ENCODE peak calls at places on chromosomes 12 and 14, in nine cellular contexts. One of them, this sample, is unnamed.

GRCh38 chr14:35814371-35815005 is 5.4 kb upstream of the RALGAPA1 start:
- DNase-seq in mucosa of descending colon: peak; percentile 47
- DNase-seq in fibroblast of lung: peak; percentile 19
- DNase-seq in epithelial cell of proximal tubule: no peak
- DNase-seq in GM23338: peak; percentile 87
- DNase-seq in fibroblast of mammary gland: peak; percentile 58
- DNase-seq in cardiac fibroblast: peak; percentile 60
- DNase-seq in GM12865: peak; percentile 73
- DNase-seq in A549: peak; percentile 63
- DNase-seq in this sample: no peak

GRCh38 chr12:106760184-106760531 is 14.3 kb upstream of the RIC8B start:
- DNase-seq in mucosa of descending colon: no peak
- DNase-seq in fibroblast of lung: peak; percentile 18
- DNase-seq in epithelial cell of proximal tubule: no peak
- DNase-seq in GM23338: peak; percentile 89
- DNase-seq in fibroblast of mammary gland: peak; percentile 25
- DNase-seq in cardiac fibroblast: no peak
- DNase-seq in GM12865: peak; percentile 89
- DNase-seq in A549: no peak
- DNase-seq in this sample: no peak

GRCh38 chr14:53601409-53601808 is 355.2 kb downstream of the BMP4 start:
- DNase-seq in mucosa of descending colon: no peak
- DNase-seq in fibroblast of lung: no peak
- DNase-seq in epithelial cell of proximal tubule: no peak
- DNase-seq in GM23338: peak; percentile 26
- DNase-seq in fibroblast of mammary gland: no peak
- DNase-seq in cardiac fibroblast: no peak
- DNase-seq in GM12865: no peak
- DNase-seq in A549: no peak
- DNase-seq in this sample: no peak

GRCh38 chr12:43812926-43813325 is 6.8 kb upstream of the TWF1 start:
- DNase-seq in mucosa of descending colon: no peak
- DNase-seq in fibroblast of lung: peak; percentile 12
- DNase-seq in epithelial cell of proximal tubule: no peak
- DNase-seq in GM23338: no peak
- DNase-seq in fibroblast of mammary gland: peak; percentile 2
- DNase-seq in cardiac fibroblast: no peak
- DNase-seq in GM12865: no peak
- DNase-seq in A549: no peak
- DNase-seq in this sample: no peak

GRCh38 chr12:53208877-53209463 is 1.9 kb upstream of the ITGB7 start:
- DNase-seq in mucosa of descending colon: no peak
- DNase-seq in fibroblast of lung: no peak
- DNase-seq in epithelial cell of proximal tubule: no peak
- DNase-seq in GM23338: peak; percentile 28
- DNase-seq in fibroblast of mammary gland: no peak
- DNase-seq in cardiac fibroblast: no peak
- DNase-seq in GM12865: peak; percentile 79
- DNase-seq in A549: no peak
- DNase-seq in this sample: no peak

GRCh38 chr14:94671870-94672444 is 59.8 kb downstream of the SERPINA3 start:
- DNase-seq in mucosa of descending colon: no peak
- DNase-seq in fibroblast of lung: no peak
- DNase-seq in epithelial cell of proximal tubule: no peak
- DNase-seq in GM23338: no peak
- DNase-seq in fibroblast of mammary gland: peak; percentile 31
- DNase-seq in cardiac fibroblast: peak; percentile 27
- DNase-seq in GM12865: no peak
- DNase-seq in A549: no peak
- DNase-seq in this sample: no peak

GRCh38 chr12:31876568-31877424 is 82.4 kb upstream of the RESF1 start:
- DNase-seq in mucosa of descending colon: no peak
- DNase-seq in fibroblast of lung: no peak
- DNase-seq in epithelial cell of proximal tubule: no peak
- DNase-seq in GM23338: no peak
- DNase-seq in fibroblast of mammary gland: no peak
- DNase-seq in cardiac fibroblast: no peak
- DNase-seq in GM12865: no peak
- DNase-seq in A549: no peak
- DNase-seq in this sample: no peak

GRCh38 chr14:85532570-85532969 is 2.6 kb downstream of the FLRT2 start:
- DNase-seq in mucosa of descending colon: no peak
- DNase-seq in fibroblast of lung: no peak
- DNase-seq in epithelial cell of proximal tubule: no peak
- DNase-seq in GM23338: no peak
- DNase-seq in fibroblast of mammary gland: no peak
- DNase-seq in cardiac fibroblast: no peak
- DNase-seq in GM12865: no peak
- DNase-seq in A549: no peak
- DNase-seq in this sample: no peak

GRCh38 chr12:77232045-77232444 is 166.7 kb upstream of the E2F7 start:
- DNase-seq in mucosa of descending colon: no peak
- DNase-seq in fibroblast of lung: peak; percentile 77
- DNase-seq in epithelial cell of proximal tubule: no peak
- DNase-seq in GM23338: no peak
- DNase-seq in fibroblast of mammary gland: peak; percentile 92
- DNase-seq in cardiac fibroblast: peak; percentile 64
- DNase-seq in GM12865: no peak
- DNase-seq in A549: no peak
- DNase-seq in this sample: no peak

GRCh38 chr12:47396902-47397663 is 308.7 kb downstream of the RPAP3 start:
- DNase-seq in mucosa of descending colon: no peak
- DNase-seq in fibroblast of lung: no peak
- DNase-seq in epithelial cell of proximal tubule: no peak
- DNase-seq in GM23338: no peak
- DNase-seq in fibroblast of mammary gland: no peak
- DNase-seq in cardiac fibroblast: no peak
- DNase-seq in GM12865: peak; percentile 9
- DNase-seq in A549: peak; percentile 46
- DNase-seq in this sample: no peak

GRCh38 chr12:51818567-51819300 is 29.8 kb downstream of the FIGNL2 start:
- DNase-seq in mucosa of descending colon: no peak
- DNase-seq in fibroblast of lung: peak; percentile 86
- DNase-seq in epithelial cell of proximal tubule: no peak
- DNase-seq in GM23338: no peak
- DNase-seq in fibroblast of mammary gland: peak; percentile 91
- DNase-seq in cardiac fibroblast: peak; percentile 72
- DNase-seq in GM12865: no peak
- DNase-seq in A549: no peak
- DNase-seq in this sample: peak; percentile 69

GRCh38 chr12:111313833-111314259 is 55.0 kb downstream of the PHETA1 start:
- DNase-seq in mucosa of descending colon: peak; percentile 70
- DNase-seq in fibroblast of lung: peak; percentile 42
- DNase-seq in epithelial cell of proximal tubule: peak; percentile 2
- DNase-seq in GM23338: peak; percentile 93
- DNase-seq in fibroblast of mammary gland: peak; percentile 65
- DNase-seq in cardiac fibroblast: peak; percentile 80
- DNase-seq in GM12865: peak; percentile 74
- DNase-seq in A549: peak; percentile 76
- DNase-seq in this sample: peak; percentile 52

GRCh38 chr12:58741226-58741625 is 179.1 kb downstream of the LRIG3 start:
- DNase-seq in mucosa of descending colon: no peak
- DNase-seq in fibroblast of lung: no peak
- DNase-seq in epithelial cell of proximal tubule: no peak
- DNase-seq in GM23338: no peak
- DNase-seq in fibroblast of mammary gland: peak; percentile 20
- DNase-seq in cardiac fibroblast: no peak
- DNase-seq in GM12865: no peak
- DNase-seq in A549: no peak
- DNase-seq in this sample: no peak
- TF ChIP-seq CTCF in mucosa of descending colon: no peak
- TF ChIP-seq CTCF in fibroblast of lung: no peak
- TF ChIP-seq CTCF in epithelial cell of proximal tubule: no peak
- TF ChIP-seq CTCF in GM23338: no peak
- TF ChIP-seq CTCF in fibroblast of mammary gland: no peak
- TF ChIP-seq CTCF in cardiac fibroblast: peak; percentile 11
- TF ChIP-seq CTCF in GM12865: no peak
- TF ChIP-seq CTCF in A549: no peak
- TF ChIP-seq CTCF in this sample: no peak

DNA sequence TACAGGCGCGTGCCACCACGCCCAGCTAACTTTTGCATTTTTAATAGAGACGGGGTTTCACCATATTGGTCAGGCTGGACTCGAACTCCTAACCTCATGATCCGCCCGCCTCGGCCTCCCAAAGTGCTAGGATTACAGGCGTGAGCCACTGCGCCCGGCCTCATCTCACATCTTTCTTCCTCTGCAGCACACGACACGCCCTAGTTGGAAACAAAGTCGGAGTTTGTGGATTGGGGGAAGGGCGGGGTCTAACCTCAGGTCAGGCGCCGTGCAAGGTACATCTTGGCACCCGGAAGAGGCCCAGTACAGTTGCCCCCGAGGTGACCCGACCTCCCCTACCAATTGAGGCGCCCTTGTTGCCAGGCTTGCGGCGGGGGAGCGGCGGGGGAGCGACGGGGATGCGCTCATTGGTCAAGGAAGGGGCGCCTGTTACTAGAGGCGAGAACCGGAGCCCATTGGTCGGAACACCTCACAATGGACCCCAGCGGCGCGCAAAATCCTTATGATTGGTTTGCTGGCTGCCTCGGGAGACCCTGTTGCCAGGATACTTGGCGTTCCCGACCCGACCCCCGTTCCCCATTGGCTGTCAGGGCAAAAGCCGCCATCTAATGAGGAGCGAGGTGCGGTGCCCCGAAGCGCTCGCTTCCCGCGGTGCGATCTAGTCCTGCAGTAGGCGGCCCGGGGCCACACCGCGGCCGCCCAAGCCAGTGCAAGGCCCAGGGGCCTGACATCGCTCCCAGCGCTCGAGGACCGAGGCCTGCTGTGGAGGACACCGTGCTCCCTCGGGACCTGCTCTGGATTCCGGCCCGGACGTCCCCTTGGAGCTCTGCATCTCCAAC is at the start of gene REC8:
- DNase-seq in mucosa of descending colon: peak; percentile 68
- DNase-seq in fibroblast of lung: peak; percentile 96
- DNase-seq in epithelial cell of proximal tubule: no peak
- DNase-seq in GM23338: peak; percentile 100
- DNase-seq in fibroblast of mammary gland: peak; percentile 68
- DNase-seq in cardiac fibroblast: peak; percentile 88
- DNase-seq in GM12865: peak; percentile 97
- DNase-seq in A549: no peak
- DNase-seq in this sample: peak; percentile 89
- H3K4me3 ChIP-seq in mucosa of descending colon: no peak within 1 kb of the TSS
- H3K4me3 ChIP-seq in fibroblast of lung: peak within 1 kb of the TSS; percentile 44
- H3K4me3 ChIP-seq in epithelial cell of proximal tubule: peak within 1 kb of the TSS; percentile 50
- H3K4me3 ChIP-seq in GM23338: peak within 1 kb of the TSS; percentile 81
- H3K4me3 ChIP-seq in fibroblast of mammary gland: peak within 1 kb of the TSS; percentile 9
- H3K4me3 ChIP-seq in cardiac fibroblast: no peak within 1 kb of the TSS
- H3K4me3 ChIP-seq in GM12865: peak within 1 kb of the TSS; percentile 48
- H3K4me3 ChIP-seq in A549: no peak within 1 kb of the TSS
- H3K4me3 ChIP-seq in this sample: peak within 1 kb of the TSS; percentile 51

DNA sequence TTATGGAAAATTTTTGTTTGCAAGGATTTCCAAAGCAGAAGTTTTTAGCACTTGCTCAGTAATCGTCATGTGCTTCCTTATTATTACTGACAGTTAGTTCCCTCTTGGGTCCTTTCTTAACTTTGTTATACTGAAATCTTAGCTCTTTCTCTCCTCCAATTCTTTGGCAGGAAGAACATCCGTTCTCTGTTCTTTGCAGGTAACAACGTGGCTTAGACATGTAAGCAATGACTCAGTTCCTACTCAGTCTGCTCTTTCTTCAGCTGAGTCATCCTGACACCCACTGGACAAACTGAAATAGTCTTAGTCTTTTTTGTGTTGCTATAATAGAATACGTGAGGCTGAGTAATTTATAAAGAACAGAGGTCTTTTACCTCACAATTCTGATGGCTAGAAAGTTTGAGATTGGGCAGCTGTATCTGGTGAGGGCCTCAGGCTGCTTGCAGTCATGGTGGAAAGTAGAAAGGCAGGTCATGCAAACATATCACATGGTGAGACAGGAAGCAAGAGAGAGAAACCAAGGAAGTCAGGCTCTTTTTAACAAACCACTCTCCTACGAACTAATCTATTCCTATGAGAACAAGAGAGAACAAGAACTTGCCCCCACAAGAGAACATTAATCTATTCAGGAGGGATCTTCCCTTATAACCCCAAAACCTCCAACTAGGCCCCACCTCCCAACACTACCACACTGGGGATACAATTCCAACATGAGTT is 49.2 kb downstream of the TESPA1 start:
- DNase-seq in mucosa of descending colon: no peak
- DNase-seq in fibroblast of lung: peak; percentile 96
- DNase-seq in epithelial cell of proximal tubule: peak; percentile 78
- DNase-seq in GM23338: no peak
- DNase-seq in fibroblast of mammary gland: peak; percentile 95
- DNase-seq in cardiac fibroblast: peak; percentile 86
- DNase-seq in GM12865: peak; percentile 81
- DNase-seq in A549: peak; percentile 84
- DNase-seq in this sample: peak; percentile 63
- TF ChIP-seq CTCF in mucosa of descending colon: no peak
- TF ChIP-seq CTCF in fibroblast of lung: no peak
- TF ChIP-seq CTCF in epithelial cell of proximal tubule: peak; percentile 20
- TF ChIP-seq CTCF in GM23338: no peak
- TF ChIP-seq CTCF in fibroblast of mammary gland: peak; percentile 11
- TF ChIP-seq CTCF in cardiac fibroblast: no peak
- TF ChIP-seq CTCF in GM12865: peak; percentile 12
- TF ChIP-seq CTCF in A549: peak; percentile 42
- TF ChIP-seq CTCF in this sample: peak; percentile 22

GRCh38 chr14:57390806-57391562 is 598 bp downstream of the NAA30 start:
- DNase-seq in mucosa of descending colon: peak; percentile 72
- DNase-seq in fibroblast of lung: peak; percentile 50
- DNase-seq in epithelial cell of proximal tubule: no peak
- DNase-seq in GM23338: peak; percentile 64
- DNase-seq in fibroblast of mammary gland: no peak
- DNase-seq in cardiac fibroblast: peak; percentile 34
- DNase-seq in GM12865: peak; percentile 56
- DNase-seq in A549: peak; percentile 48
- DNase-seq in this sample: no peak

GRCh38 chr14:57390037-57390805 is at the start of gene NAA30:
- DNase-seq in mucosa of descending colon: peak; percentile 96
- DNase-seq in fibroblast of lung: peak; percentile 96
- DNase-seq in epithelial cell of proximal tubule: peak; percentile 52
- DNase-seq in GM23338: peak; percentile 97
- DNase-seq in fibroblast of mammary gland: peak; percentile 94
- DNase-seq in cardiac fibroblast: peak; percentile 96
- DNase-seq in GM12865: peak; percentile 97
- DNase-seq in A549: peak; percentile 96
- DNase-seq in this sample: peak; percentile 78

GRCh38 chr14:57391609-57392195 is 1.3 kb downstream of the NAA30 start:
- DNase-seq in mucosa of descending colon: no peak
- DNase-seq in fibroblast of lung: no peak
- DNase-seq in epithelial cell of proximal tubule: no peak
- DNase-seq in GM23338: no peak
- DNase-seq in fibroblast of mammary gland: no peak
- DNase-seq in cardiac fibroblast: no peak
- DNase-seq in GM12865: no peak
- DNase-seq in A549: no peak
- DNase-seq in this sample: no peak

GRCh38 chr14:57389646-57390036 is 745 bp upstream of the NAA30 start:
- DNase-seq in mucosa of descending colon: no peak
- DNase-seq in fibroblast of lung: no peak
- DNase-seq in epithelial cell of proximal tubule: no peak
- DNase-seq in GM23338: peak; percentile 69
- DNase-seq in fibroblast of mammary gland: no peak
- DNase-seq in cardiac fibroblast: no peak
- DNase-seq in GM12865: no peak
- DNase-seq in A549: no peak
- DNase-seq in this sample: no peak

DNA sequence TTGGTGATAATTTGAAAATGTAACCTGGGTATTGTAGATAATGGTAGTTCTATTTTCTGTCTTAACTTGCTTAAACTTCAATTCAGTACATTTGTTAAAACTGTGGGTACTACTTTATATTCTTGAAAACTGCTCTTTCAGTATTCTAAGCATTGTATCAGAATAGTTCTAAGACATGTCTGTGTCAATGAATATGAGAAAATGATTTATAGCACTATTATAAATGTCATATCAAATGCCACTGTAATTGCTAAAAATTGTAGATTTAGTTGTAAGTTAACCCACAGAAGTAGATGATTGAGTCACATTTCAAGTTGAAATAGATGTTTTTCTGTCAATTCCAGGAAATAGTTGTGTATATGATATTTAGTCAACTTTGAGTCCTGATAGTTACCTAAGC is 2.4 kb downstream of the NAA30 start:
- DNase-seq in mucosa of descending colon: no peak
- DNase-seq in fibroblast of lung: no peak
- DNase-seq in epithelial cell of proximal tubule: no peak
- DNase-seq in GM23338: no peak
- DNase-seq in fibroblast of mammary gland: no peak
- DNase-seq in cardiac fibroblast: no peak
- DNase-seq in GM12865: no peak
- DNase-seq in A549: no peak
- DNase-seq in this sample: no peak
- H3K4me3 ChIP-seq in mucosa of descending colon: no peak overlapping the region
- H3K4me3 ChIP-seq in fibroblast of lung: peak overlapping the region; percentile 94
- H3K4me3 ChIP-seq in epithelial cell of proximal tubule: peak overlapping the region; percentile 77
- H3K4me3 ChIP-seq in GM23338: peak overlapping the region; percentile 91
- H3K4me3 ChIP-seq in fibroblast of mammary gland: peak overlapping the region; percentile 62
- H3K4me3 ChIP-seq in cardiac fibroblast: peak overlapping the region; percentile 76
- H3K4me3 ChIP-seq in GM12865: peak overlapping the region; percentile 87
- H3K4me3 ChIP-seq in A549: no peak overlapping the region
- H3K4me3 ChIP-seq in this sample: peak overlapping the region; percentile 76